ENCODE peak calls at places on chromosomes 11 and 22, in nine cellular contexts. B, D, M, X, J, T, O, A and F are unnamed samples.
A peak's percentile ranks its signal among the peaks of the same experiment; 100 is the strongest.

GRCh38 chr22:39579909-39580571 is 9.5 kb downstream of the CACNA1I start:
- DNase-seq in B (no peak), D (no peak), M (no peak), X (no peak), J (no peak), T (no peak), O (no peak), A (no peak), F (no peak)

GRCh38 chr11:80815752-80816453 is 1375.1 kb upstream of the TENM4 start:
- DNase-seq in B (no peak), D (peak; percentile 59), M (no peak), X (no peak), J (no peak), T (no peak), O (peak; percentile 63), A (peak; percentile 8), F (peak; percentile 19)

GRCh38 chr11:41534861-41535260 is 75.4 kb upstream of the LRRC4C start:
- DNase-seq in B (no peak), D (no peak), M (no peak), X (no peak), J (no peak), T (no peak), O (peak; percentile 40), A (peak; percentile 59), F (no peak)

GRCh38 chr11:108647701-108648527 is 17.0 kb upstream of the DDX10 start:
- DNase-seq in B (peak; percentile 71), D (peak; percentile 41), M (peak; percentile 64), X (peak; percentile 81), J (peak; percentile 53), T (no peak), O (peak; percentile 85), A (peak; percentile 88), F (peak; percentile 42)

GRCh38 chr22:29879738-29880137 is 3.2 kb upstream of the MTMR3 start:
- DNase-seq in B (no peak), D (no peak), M (no peak), X (no peak), J (no peak), T (no peak), O (no peak), A (peak; percentile 3), F (no peak)

GRCh38 chr11:12284321-12285050 is 92.9 kb upstream of the PARVA start:
- DNase-seq in B (peak; percentile 57), D (no peak), M (no peak), X (peak; percentile 70), J (peak; percentile 4), T (no peak), O (no peak), A (no peak), F (no peak)

GRCh38 chr11:67364783-67365525 is 8.4 kb downstream of the CLCF1 start:
- DNase-seq in B (no peak), D (no peak), M (no peak), X (no peak), J (no peak), T (no peak), O (no peak), A (no peak), F (no peak)

GRCh38 chr11:65726660-65727059 is 6.1 kb upstream of the RNASEH2C start:
- DNase-seq in B (no peak), D (no peak), M (no peak), X (no peak), J (no peak), T (no peak), O (no peak), A (no peak), F (no peak)

GRCh38 chr11:2380396-2380795 is 3.3 kb downstream of the CD81 start:
- DNase-seq in B (no peak), D (no peak), M (no peak), X (no peak), J (no peak), T (peak; percentile 75), O (no peak), A (no peak), F (no peak)

GRCh38 chr11:55707029-55707428 is 45.0 kb downstream of the OR4C6 start:
- DNase-seq in B (no peak), D (no peak), M (no peak), X (peak; percentile 33), J (no peak), T (no peak), O (peak; percentile 15), A (peak; percentile 76), F (no peak)

GRCh38 chr11:85423331-85423730 is 203.8 kb downstream of the DLG2 start:
- DNase-seq in B (no peak), D (no peak), M (no peak), X (no peak), J (no peak), T (no peak), O (no peak), A (no peak), F (no peak)

GRCh38 chr22:42560781-42561180 is 7.0 kb downstream of the SERHL2 start:
- DNase-seq in B (no peak), D (no peak), M (no peak), X (no peak), J (no peak), T (no peak), O (no peak), A (no peak), F (no peak)

GRCh38 chr11:67406420-67406968 is 2.6 kb downstream of the TBC1D10C start:
- DNase-seq in B (no peak), D (no peak), M (no peak), X (no peak), J (no peak), T (no peak), O (no peak), A (no peak), F (no peak)

GRCh38 chr11:66002648-66003225 is 434 bp downstream of the BANF1 start:
- DNase-seq in B (no peak), D (no peak), M (no peak), X (peak; percentile 48), J (peak; percentile 16), T (peak; percentile 92), O (no peak), A (peak; percentile 63), F (no peak)

GRCh38 chr11:96464695-96465307 is 75.0 kb downstream of the JRKL start:
- DNase-seq in B (no peak), D (peak; percentile 8), M (no peak), X (peak; percentile 78), J (no peak), T (no peak), O (peak; percentile 54), A (peak; percentile 90), F (peak; percentile 58)

GRCh38 chr22:42397332-42398246 is 34.6 kb downstream of the NFAM1 start:
- DNase-seq in B (peak; percentile 69), D (peak; percentile 76), M (no peak), X (no peak), J (peak; percentile 51), T (no peak), O (no peak), A (no peak), F (no peak)

GRCh38 chr11:10298342-10298741 is 4.3 kb upstream of the SBF2 start:
- DNase-seq in B (no peak), D (peak; percentile 55), M (peak; percentile 45), X (peak; percentile 98), J (no peak), T (no peak), O (peak; percentile 76), A (peak; percentile 84), F (peak; percentile 89)

DNA sequence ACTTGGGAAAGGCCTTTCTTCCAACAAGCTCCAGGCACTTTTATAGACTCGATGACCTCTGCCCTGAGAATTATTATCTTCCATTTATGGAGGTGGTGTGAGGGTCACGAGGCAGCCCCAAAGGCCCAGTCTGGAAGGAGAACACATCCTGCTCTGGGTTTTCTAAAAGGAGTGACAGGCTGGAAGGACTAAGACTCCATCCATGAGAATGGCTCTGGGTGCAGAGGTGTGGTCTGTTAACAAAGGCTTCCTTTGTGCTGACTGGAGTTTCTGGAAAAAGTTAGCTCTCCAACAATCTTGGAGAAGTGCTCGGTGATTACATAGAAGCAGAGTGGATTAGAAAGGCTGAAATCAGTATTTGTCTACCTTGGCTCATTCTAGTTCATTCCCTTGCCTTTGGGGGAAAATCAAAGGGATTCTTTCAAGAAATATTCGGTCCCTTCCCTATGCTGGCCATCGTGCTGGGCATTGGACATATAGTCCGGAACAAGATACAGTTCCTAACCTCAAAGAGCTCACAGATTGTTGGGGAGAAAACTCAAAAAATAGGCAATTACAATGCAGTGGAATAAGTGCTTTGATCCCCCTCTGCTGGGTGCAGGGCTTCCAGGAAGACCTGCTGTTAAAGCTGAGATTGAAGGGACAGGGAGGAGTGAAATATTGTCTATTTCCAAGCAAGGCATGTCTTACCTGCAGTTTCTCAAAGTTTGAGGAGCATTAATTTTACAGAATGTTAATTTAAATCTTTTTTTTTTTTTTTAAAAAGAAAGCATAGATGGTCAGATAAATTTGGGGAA is 74.9 kb upstream of the SESN3 start:
- DNase-seq in B (no peak), D (no peak), M (no peak), X (no peak), J (no peak), T (no peak), O (peak; percentile 54), A (no peak), F (no peak)
- TF ChIP-seq CTCF in B (no peak), D (no peak), M (no peak), X (no peak), J (no peak), T (no peak), O (no peak), A (no peak), F (no peak)

DNA sequence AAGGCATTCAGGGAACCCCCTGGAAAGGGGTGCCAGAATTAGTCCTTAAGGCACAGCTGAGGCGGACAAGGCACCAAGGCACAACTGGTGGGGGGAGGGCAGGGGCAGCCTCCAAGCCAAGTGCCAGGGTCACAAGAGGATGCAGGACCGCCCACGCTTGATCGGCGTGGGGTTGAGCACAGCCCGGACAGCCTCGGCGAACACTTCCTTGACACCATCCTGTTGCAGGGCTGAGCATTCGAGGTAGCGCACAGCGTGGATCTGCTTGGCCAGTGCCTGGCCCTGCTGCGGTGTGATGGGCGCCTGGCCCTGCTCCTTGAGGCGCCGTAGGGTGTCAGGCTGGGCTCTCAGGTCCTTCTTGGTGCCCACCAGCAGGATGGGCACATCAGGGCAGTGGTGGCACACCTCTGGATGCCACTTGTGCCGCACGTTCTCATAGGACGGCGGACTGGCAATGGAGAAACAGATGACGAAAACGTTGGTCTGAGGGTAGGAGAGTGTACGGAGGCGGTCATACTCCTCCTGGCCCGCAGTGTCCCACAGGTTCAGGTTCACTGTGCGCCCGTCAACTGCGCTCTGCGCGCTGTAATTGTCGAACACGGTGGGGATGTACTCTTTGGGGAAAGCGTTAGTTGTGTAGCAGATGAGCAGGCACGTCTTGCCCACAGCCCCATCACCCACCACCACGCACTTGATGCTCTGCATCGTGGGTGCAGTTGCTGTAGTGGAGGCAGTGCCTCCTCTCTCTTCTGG is 13.1 kb downstream of the RHOG start:
- DNase-seq in B (no peak), D (no peak), M (no peak), X (no peak), J (no peak), T (no peak), O (no peak), A (no peak), F (no peak)
- H3K36me3 ChIP-seq in B (peaks cover 17% of the 10 kb centered on the region), D (peaks cover 29% of the 10 kb centered on the region), M (peaks cover 20% of the 10 kb centered on the region), X (peaks cover 41% of the 10 kb centered on the region), J (peaks cover 14% of the 10 kb centered on the region), T (peaks cover 65% of the 10 kb centered on the region), O (peaks cover 13% of the 10 kb centered on the region), A (peaks cover 11% of the 10 kb centered on the region), F (peaks cover 2% of the 10 kb centered on the region)

GRCh38 chr22:27298387-27299141 is 503.0 kb downstream of the MN1 start:
- DNase-seq in B (no peak), D (no peak), M (no peak), X (no peak), J (no peak), T (no peak), O (no peak), A (no peak), F (no peak)
- H3K4me3 ChIP-seq in B (no peak overlapping the region), D (no peak overlapping the region), M (no peak overlapping the region), X (no peak overlapping the region), J (no peak overlapping the region), T (no peak overlapping the region), O (no peak overlapping the region), A (no peak overlapping the region), F (no peak overlapping the region)

GRCh38 chr11:1055109-1055703 is 18.7 kb upstream of the MUC6 start:
- DNase-seq in B (no peak), D (peak; percentile 0), M (no peak), X (no peak), J (no peak), T (no peak), O (no peak), A (no peak), F (no peak)
- TF ChIP-seq CTCF in B (no peak), D (no peak), M (no peak), X (no peak), J (no peak), T (no peak), O (no peak), A (no peak), F (no peak)